ENCODE peak calls at places on chromosomes 12 and 14, in four cellular contexts. Q, R, L and C are unnamed samples.

GRCh38 chr14:46352876-46353275 is 298.7 kb downstream of the RPL10L start:
- DNase-seq in Q (no peak), R (no peak), L (no peak), C (no peak)

GRCh38 chr14:45868377-45868776 is 615.4 kb upstream of the MIS18BP1 start:
- DNase-seq in Q (no peak), R (no peak), L (no peak), C (no peak)

GRCh38 chr12:92297932-92298681 is 152.5 kb upstream of the BTG1 start:
- DNase-seq in Q (peak; percentile 80), R (no peak), L (no peak), C (no peak)

GRCh38 chr12:125387206-125387605 is 322.0 kb downstream of the AACS start:
- DNase-seq in Q (no peak), R (no peak), L (no peak), C (no peak)

GRCh38 chr12:70353780-70354640 is 12.1 kb upstream of the KCNMB4 start:
- DNase-seq in Q (no peak), R (no peak), L (no peak), C (no peak)

GRCh38 chr12:75542942-75543341 is 31.5 kb upstream of the KRR1 start:
- DNase-seq in Q (peak; percentile 71), R (no peak), L (no peak), C (no peak)

GRCh38 chr14:85423889-85424288 is 106.1 kb upstream of the FLRT2 start:
- DNase-seq in Q (no peak), R (no peak), L (no peak), C (no peak)

GRCh38 chr14:64549805-64550538 is at the start of gene PPP1R36:
- DNase-seq in Q (no peak), R (no peak), L (peak; percentile 25), C (no peak)

GRCh38 chr12:110198386-110198785 is 74.2 kb downstream of the IFT81 start:
- DNase-seq in Q (peak; percentile 27), R (no peak), L (no peak), C (no peak)

GRCh38 chr14:90846511-90846910 is 30.3 kb upstream of the TTC7B start:
- DNase-seq in Q (peak; percentile 53), R (no peak), L (no peak), C (no peak)

GRCh38 chr14:101111620-101112290 is 208.2 kb upstream of the RTL1 start:
- DNase-seq in Q (no peak), R (no peak), L (no peak), C (no peak)

GRCh38 chr12:52555577-52555976 is 2.6 kb upstream of the KRT71 start:
- DNase-seq in Q (no peak), R (no peak), L (no peak), C (no peak)

GRCh38 chr12:41302979-41303403 is 114.9 kb downstream of the PDZRN4 start:
- DNase-seq in Q (no peak), R (no peak), L (no peak), C (no peak)

GRCh38 chr12:50918584-50919316 is 33.6 kb upstream of the HIGD1C start:
- DNase-seq in Q (peak; percentile 58), R (no peak), L (no peak), C (no peak)

GRCh38 chr14:70595443-70596185 is 4.8 kb downstream of the MED6 start:
- DNase-seq in Q (peak; percentile 48), R (no peak), L (peak; percentile 20), C (no peak)

GRCh38 chr12:65536876-65537661 is 258.6 kb downstream of the MSRB3 start:
- DNase-seq in Q (peak; percentile 100), R (peak; percentile 14), L (peak; percentile 6), C (peak; percentile 78)

GRCh38 chr12:57727758-57728395 is 10.7 kb downstream of the AGAP2 start:
- DNase-seq in Q (no peak), R (no peak), L (no peak), C (no peak)

GRCh38 chr12:29428630-29429029 is 47.7 kb upstream of the ERGIC2 start:
- DNase-seq in Q (peak; percentile 84), R (no peak), L (peak; percentile 9), C (no peak)

GRCh38 chr12:97140355-97140754 is 233.3 kb downstream of the NEDD1 start:
- DNase-seq in Q (no peak), R (no peak), L (no peak), C (no peak)

GRCh38 chr12:25958254-25959068 is at the start of gene RASSF8:
- DNase-seq in Q (peak; percentile 72), R (peak; percentile 79), L (peak; percentile 76), C (no peak)

GRCh38 chr12:59115526-59115925 is 195.2 kb upstream of the LRIG3 start:
- DNase-seq in Q (peak; percentile 52), R (no peak), L (no peak), C (no peak)

GRCh38 chr12:28794796-28795195 is 354.3 kb upstream of the FAR2 start:
- DNase-seq in Q (no peak), R (no peak), L (no peak), C (no peak)

GRCh38 chr12:64064706-64065105 is 157.4 kb downstream of the KICS2 start:
- DNase-seq in Q (no peak), R (no peak), L (no peak), C (no peak)

GRCh38 chr12:24845615-24846014 is 103.3 kb downstream of the BCAT1 start:
- DNase-seq in Q (peak; percentile 28), R (no peak), L (no peak), C (no peak)

GRCh38 chr14:73833024-73833423 is 18.6 kb upstream of the PTGR2 start:
- DNase-seq in Q (no peak), R (no peak), L (no peak), C (no peak)

GRCh38 chr12:6914246-6914947 is at the start of gene ENO2:
- DNase-seq in Q (peak; percentile 63), R (peak; percentile 73), L (peak; percentile 90), C (no peak)

GRCh38 chr12:6608592-6609311 is 1.6 kb upstream of the CHD4 start:
- DNase-seq in Q (no peak), R (no peak), L (peak; percentile 27), C (no peak)

GRCh38 chr14:76836029-76836630 is 9.9 kb downstream of the LRRC74A start:
- DNase-seq in Q (no peak), R (no peak), L (peak; percentile 61), C (no peak)

GRCh38 chr12:53378222-53378621 is 1.8 kb upstream of the SP1 start:
- DNase-seq in Q (no peak), R (no peak), L (no peak), C (no peak)

GRCh38 chr12:95733156-95733825 is 57.3 kb downstream of the NTN4 start:
- DNase-seq in Q (peak; percentile 95), R (no peak), L (peak; percentile 22), C (no peak)

GRCh38 chr12:50297027-50297426 is 13.7 kb upstream of the LIMA1 start:
- DNase-seq in Q (no peak), R (no peak), L (no peak), C (no peak)

GRCh38 chr12:100371146-100371545 is 14.3 kb downstream of the SLC17A8 start:
- DNase-seq in Q (no peak), R (no peak), L (no peak), C (no peak)

GRCh38 chr14:105885561-105886320 is 359.4 kb downstream of the TMEM121 start:
- DNase-seq in Q (no peak), R (no peak), L (peak; percentile 1), C (peak; percentile 49)

GRCh38 chr14:61334197-61334701 is 12.9 kb downstream of the PRKCH start:
- DNase-seq in Q (no peak), R (no peak), L (no peak), C (no peak)

GRCh38 chr12:1811281-1811947 is 9.0 kb upstream of the LRTM2 start:
- DNase-seq in Q (peak; percentile 52), R (no peak), L (no peak), C (no peak)

GRCh38 chr12:105561981-105562726 is 231.7 kb downstream of the C12orf75 start:
- DNase-seq in Q (peak; percentile 90), R (peak; percentile 15), L (peak; percentile 39), C (peak; percentile 74)

GRCh38 chr12:108046135-108046534 is 83.0 kb upstream of the WSCD2 start:
- DNase-seq in Q (no peak), R (no peak), L (no peak), C (no peak)

GRCh38 chr14:102323102-102323501 is 3.6 kb downstream of the ZNF839 start:
- DNase-seq in Q (peak; percentile 81), R (peak; percentile 43), L (peak; percentile 63), C (no peak)

GRCh38 chr14:60863251-60863650 is 117.6 kb downstream of the TRMT5 start:
- DNase-seq in Q (no peak), R (no peak), L (no peak), C (no peak)

GRCh38 chr12:5203274-5203673 is 159.6 kb downstream of the KCNA5 start:
- DNase-seq in Q (no peak), R (no peak), L (no peak), C (no peak)

GRCh38 chr12:5204831-5205230 is 161.2 kb downstream of the KCNA5 start:
- DNase-seq in Q (no peak), R (no peak), L (no peak), C (no peak)

GRCh38 chr12:5206401-5207175 is 162.9 kb downstream of the KCNA5 start:
- DNase-seq in Q (no peak), R (no peak), L (no peak), C (no peak)

GRCh38 chr12:5201554-5202243 is 158.0 kb downstream of the KCNA5 start:
- DNase-seq in Q (peak; percentile 54), R (peak; percentile 48), L (peak; percentile 34), C (no peak)

GRCh38 chr12:5204271-5204670 is 160.6 kb downstream of the KCNA5 start:
- DNase-seq in Q (no peak), R (no peak), L (no peak), C (no peak)
- H3K4me3 ChIP-seq in Q (no peak overlapping the region), R (no peak overlapping the region), L (no peak overlapping the region), C (no peak overlapping the region)

GRCh38 chr12:113087193-113087592 is 30.7 kb downstream of the DTX1 start:
- DNase-seq in Q (no peak), R (no peak), L (no peak), C (no peak)
- H3K4me1 ChIP-seq in Q (no peaks in the 10 kb centered on the region), R (no peaks in the 10 kb centered on the region), L (no peaks in the 10 kb centered on the region), C (no peaks in the 10 kb centered on the region)

DNA sequence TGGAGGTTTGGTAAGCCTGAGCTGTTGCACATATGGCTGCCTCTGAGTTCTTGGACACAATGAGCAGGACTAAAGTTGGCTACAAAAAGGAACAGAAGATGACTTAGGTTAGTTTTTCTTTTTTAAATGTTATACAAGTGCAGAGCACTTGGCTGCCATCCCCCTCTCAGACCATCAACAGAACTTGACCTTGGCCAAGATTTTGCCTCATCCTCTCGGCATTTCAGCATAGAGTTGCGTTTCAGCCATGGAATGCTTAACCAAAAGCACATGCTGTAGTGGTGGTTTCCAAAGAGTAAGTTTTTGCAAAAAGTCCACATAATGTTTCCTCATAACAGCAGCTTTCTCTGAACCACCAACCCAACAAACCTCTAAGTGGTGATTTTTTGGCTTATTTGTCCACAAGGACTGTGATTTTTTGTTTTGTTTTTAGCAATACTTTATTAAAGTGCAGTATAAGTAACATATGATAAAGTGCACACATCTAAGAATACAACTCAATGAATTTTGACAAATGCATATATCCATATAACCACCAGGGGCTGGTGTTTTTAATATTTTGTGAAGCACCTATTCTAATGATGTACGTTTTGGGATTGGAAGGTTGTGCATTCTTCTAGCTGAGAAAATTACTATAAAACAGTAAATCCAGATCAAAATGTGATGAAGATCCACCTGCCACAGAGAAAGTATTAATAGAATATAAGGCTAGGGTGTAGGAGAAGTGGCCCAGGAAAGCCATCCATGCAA is 12.1 kb upstream of the GALNT16 start:
- DNase-seq in Q (peak; percentile 94), R (no peak), L (peak; percentile 59), C (no peak)
- TF ChIP-seq CTCF in Q (peak; percentile 36), R (no peak), L (no peak), C (peak; percentile 44)

GRCh38 chr12:132761032-132761910 is at the start of gene ANKLE2:
- DNase-seq in Q (peak; percentile 59), R (peak; percentile 55), L (peak; percentile 54), C (peak; percentile 68)
- H3K4me3 ChIP-seq in Q (peak within 1 kb of the TSS; percentile 65), R (peak within 1 kb of the TSS; percentile 93), L (peak within 1 kb of the TSS; percentile 44), C (peak within 1 kb of the TSS; percentile 99)